ENCODE peak calls at places on chromosomes 5 and 9, in seven cellular contexts. O is body of pancreas, M is fibroblast of lung, Q is PC-3, R is sigmoid colon, G is HepG2, H is fibroblast of pulmonary artery. K is an unnamed sample.

GRCh38 chr5:7261900-7262299 is 134.0 kb upstream of the ADCY2 start:
- DNase-seq in O (no peak), M (no peak), Q (no peak), R (no peak), G (no peak), H (no peak), K (no peak)

GRCh38 chr9:137147091-137147792 is 8.3 kb downstream of the GRIN1 start:
- DNase-seq in O (no peak), M (no peak), Q (no peak), R (no peak), G (no peak), H (no peak), K (no peak)

GRCh38 chr5:147391781-147392180 is 118.1 kb downstream of the DPYSL3 start:
- DNase-seq in O (peak), M (peak), Q (peak), R (peak), G (peak), H (peak), K (peak)

GRCh38 chr9:133521122-133522072 is 3.4 kb downstream of the MYMK start:
- DNase-seq in O (peak), M (no peak), Q (no peak), R (no peak), G (peak), H (no peak), K (no peak)

GRCh38 chr5:4698596-4698995 is 441.5 kb upstream of the ADAMTS16 start:
- DNase-seq in O (no peak), M (no peak), Q (no peak), R (no peak), G (no peak), H (no peak), K (no peak)

GRCh38 chr9:515665-516064 is 301.0 kb downstream of the DOCK8 start:
- DNase-seq in O (no peak), M (no peak), Q (no peak), R (no peak), G (no peak), H (no peak), K (no peak)

GRCh38 chr5:141758316-141758965 is 76.4 kb upstream of the ARAP3 start:
- DNase-seq in O (no peak), M (no peak), Q (no peak), R (no peak), G (no peak), H (no peak), K (no peak)

GRCh38 chr5:34928267-34928666 is 1.1 kb upstream of the DNAJC21 start:
- DNase-seq in O (no peak), M (no peak), Q (no peak), R (no peak), G (no peak), H (no peak), K (no peak)

GRCh38 chr9:137441289-137441934 is at the start of gene ENTPD8:
- DNase-seq in O (peak), M (no peak), Q (peak), R (no peak), G (peak), H (no peak), K (no peak)

DNA sequence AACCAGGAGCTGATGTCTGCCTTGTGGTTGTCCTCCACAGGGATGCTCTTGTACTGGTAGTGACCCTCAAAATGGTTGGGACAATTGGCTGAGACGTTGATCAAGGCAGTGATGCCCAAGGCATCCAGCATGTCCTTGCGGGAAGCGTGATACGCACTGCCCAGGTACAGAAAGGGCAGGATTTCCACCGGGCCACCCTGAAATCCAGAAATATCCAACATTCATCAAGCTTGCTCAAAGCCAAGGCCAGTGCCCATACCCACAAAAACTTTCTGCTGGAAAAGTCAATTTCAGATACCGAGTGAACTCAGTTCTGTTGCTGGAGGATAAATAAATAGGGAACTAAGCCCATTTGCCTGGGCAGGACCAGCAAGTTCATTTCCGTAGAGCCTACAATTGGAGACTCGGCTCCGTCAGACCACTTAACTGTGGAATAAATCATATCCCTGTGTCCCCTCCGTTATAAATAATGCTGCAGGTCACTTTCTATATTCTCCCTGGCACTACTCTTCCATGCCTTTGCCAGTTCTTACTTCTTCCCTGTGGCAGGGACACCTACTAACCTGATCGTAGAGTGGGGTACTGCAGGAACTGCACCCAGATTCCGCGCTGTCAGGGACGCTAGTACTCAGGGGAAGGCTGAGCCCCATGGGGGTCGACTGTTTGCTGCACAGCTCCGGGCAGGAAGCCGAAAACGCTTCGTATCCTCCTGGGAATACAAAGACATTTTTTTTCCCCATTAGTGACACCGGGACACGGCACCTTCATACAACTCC is 1.2 kb downstream of the DUSP1 start:
- DNase-seq in O (peak), M (peak), Q (no peak), R (peak), G (no peak), H (peak), K (peak)
- TF ChIP-seq CTCF in O (no peak), M (no peak), Q (no peak), R (no peak), G (no peak), H (no peak), K (no peak)

GRCh38 chr9:113317777-113318176 is 14.6 kb upstream of the RNF183 start:
- DNase-seq in O (no peak), M (no peak), Q (no peak), R (no peak), G (peak), H (peak), K (peak)
- TF ChIP-seq CTCF in O (no peak), M (peak), Q (peak), R (no peak), G (no peak), H (peak), K (peak)

GRCh38 chr5:115169392-115170127 is at the start of gene TRIM36:
- DNase-seq in O (peak), M (peak), Q (peak), R (peak), G (peak), H (peak), K (peak)
- TF ChIP-seq CTCF in O (no peak), M (peak), Q (peak), R (no peak), G (peak), H (no peak), K (peak)

GRCh38 chr9:87651431-87651830 is 74.5 kb upstream of the CTSL start:
- DNase-seq in O (no peak), M (no peak), Q (no peak), R (no peak), G (no peak), H (no peak), K (no peak)

GRCh38 chr9:87648606-87649005 is 77.3 kb upstream of the CTSL start:
- DNase-seq in O (no peak), M (no peak), Q (no peak), R (no peak), G (no peak), H (no peak), K (no peak)

GRCh38 chr9:87647114-87647513 is 78.8 kb upstream of the CTSL start:
- DNase-seq in O (no peak), M (no peak), Q (no peak), R (no peak), G (no peak), H (no peak), K (no peak)

GRCh38 chr9:87646546-87646945 is 79.4 kb upstream of the CTSL start:
- DNase-seq in O (no peak), M (no peak), Q (no peak), R (no peak), G (no peak), H (no peak), K (no peak)

DNA sequence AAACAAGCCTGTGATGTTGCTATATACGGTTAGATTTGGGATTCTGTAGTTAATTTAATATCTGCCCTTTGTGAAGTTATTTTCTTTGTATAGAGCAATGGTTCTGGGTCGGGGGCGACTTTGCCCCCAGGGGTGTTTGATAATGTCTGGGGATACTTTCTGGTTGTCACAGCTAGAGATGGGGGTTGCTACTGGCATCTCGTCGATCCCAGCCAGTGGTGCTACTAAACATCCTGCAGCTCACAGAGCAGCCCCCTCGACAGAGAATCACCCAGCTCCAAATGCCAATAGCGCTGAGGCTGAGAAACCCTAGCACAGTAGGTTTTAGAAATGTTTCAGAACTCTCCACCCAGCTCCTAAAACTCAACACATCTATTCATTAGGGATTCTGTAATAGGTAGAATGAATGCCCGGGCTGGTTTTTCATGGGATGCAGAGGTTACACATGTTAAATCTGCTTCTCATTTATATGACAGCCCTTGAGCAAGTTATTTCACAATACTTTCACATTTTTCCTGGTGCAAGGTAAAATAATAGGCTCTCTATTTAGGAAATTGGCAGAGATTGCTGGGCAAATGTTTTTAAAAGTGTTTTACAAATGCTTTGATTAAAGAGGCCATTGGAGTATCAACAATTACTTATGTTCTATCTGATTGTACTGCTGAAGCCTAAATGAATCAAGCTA is 75.2 kb upstream of the CTSL start:
- DNase-seq in O (no peak), M (no peak), Q (no peak), R (no peak), G (no peak), H (no peak), K (no peak)
- TF ChIP-seq CTCF in O (no peak), M (no peak), Q (no peak), R (no peak), G (no peak), H (no peak), K (no peak)

GRCh38 chr9:27338527-27338903 is 41.6 kb upstream of the EQTN start:
- DNase-seq in O (no peak), M (no peak), Q (no peak), R (no peak), G (no peak), H (no peak), K (no peak)
- TF ChIP-seq CTCF in O (no peak), M (no peak), Q (no peak), R (no peak), G (no peak), H (no peak), K (no peak)